ENCODE peak calls at places on chromosomes 1 and 21, in five cellular contexts. O is transverse colon, B is GM12878, C is sigmoid colon, V is stomach. Z is an unnamed sample.
A peak's percentile ranks its signal among the peaks of the same experiment; 100 is the strongest.

GRCh38 chr1:112507896-112508241 is 896 bp upstream of the WNT2B start:
- DNase-seq in O (peak; percentile 32), B (no peak), C (no peak), V (no peak), Z (no peak)

GRCh38 chr1:85495556-85495955 is 30.6 kb upstream of the DDAH1 start:
- DNase-seq in O (peak; percentile 12), B (no peak), C (no peak), V (peak; percentile 40), Z (no peak)

GRCh38 chr21:42455196-42455595 is 40.8 kb downstream of the RSPH1 start:
- DNase-seq in O (peak; percentile 7), B (no peak), C (no peak), V (peak; percentile 44), Z (no peak)

GRCh38 chr1:92721886-92722285 is 63.0 kb downstream of the EVI5 start:
- DNase-seq in O (no peak), B (no peak), C (no peak), V (no peak), Z (no peak)

GRCh38 chr1:7218210-7218832 is 433.1 kb downstream of the CAMTA1 start:
- DNase-seq in O (peak; percentile 26), B (no peak), C (no peak), V (no peak), Z (no peak)

GRCh38 chr1:63817152-63817667 is 43.4 kb downstream of the ROR1 start:
- DNase-seq in O (no peak), B (no peak), C (no peak), V (peak; percentile 39), Z (no peak)

GRCh38 chr1:168098534-168099313 is 38.0 kb downstream of the GPR161 start:
- DNase-seq in O (no peak), B (no peak), C (no peak), V (no peak), Z (no peak)

GRCh38 chr1:18079941-18080340 is 27.7 kb upstream of the IGSF21 start:
- DNase-seq in O (no peak), B (no peak), C (no peak), V (no peak), Z (no peak)

GRCh38 chr1:10253755-10254154 is 43.4 kb downstream of the KIF1B start:
- DNase-seq in O (no peak), B (no peak), C (peak; percentile 65), V (no peak), Z (no peak)

GRCh38 chr1:155012052-155012546 is 9.5 kb downstream of the ZBTB7B start:
- DNase-seq in O (peak; percentile 85), B (no peak), C (peak; percentile 90), V (peak; percentile 70), Z (peak; percentile 91)

GRCh38 chr1:150763631-150764223 is 1.9 kb downstream of the CTSS start:
- DNase-seq in O (no peak), B (no peak), C (no peak), V (no peak), Z (no peak)

GRCh38 chr1:24102966-24103365 is 9.0 kb downstream of the MYOM3 start:
- DNase-seq in O (no peak), B (no peak), C (no peak), V (no peak), Z (no peak)

GRCh38 chr1:111399792-111400610 is 27.5 kb downstream of the OVGP1 start:
- DNase-seq in O (peak; percentile 38), B (peak; percentile 15), C (no peak), V (peak; percentile 63), Z (no peak)

GRCh38 chr1:202029727-202030126 is 19.3 kb downstream of the ELF3 start:
- DNase-seq in O (no peak), B (no peak), C (no peak), V (no peak), Z (no peak)

GRCh38 chr1:55378582-55378981 is 163.4 kb upstream of the USP24 start:
- DNase-seq in O (peak; percentile 23), B (no peak), C (peak; percentile 69), V (peak; percentile 60), Z (no peak)

GRCh38 chr1:174160603-174161002 is 1.3 kb downstream of the RABGAP1L start:
- DNase-seq in O (no peak), B (no peak), C (no peak), V (no peak), Z (no peak)

GRCh38 chr1:211591980-211592493 is 13.1 kb upstream of the SLC30A1 start:
- DNase-seq in O (no peak), B (no peak), C (no peak), V (no peak), Z (no peak)

GRCh38 chr1:160953030-160953429 is 1.6 kb downstream of the ITLN2 start:
- DNase-seq in O (no peak), B (no peak), C (no peak), V (no peak), Z (no peak)

GRCh38 chr21:26546698-26547097 is 26.4 kb downstream of the CYYR1 start:
- DNase-seq in O (no peak), B (no peak), C (no peak), V (no peak), Z (no peak)
- TF ChIP-seq POLR2AphosphoS5 in O (no peak), B (no peak), C (no peak), V (peak; percentile 18), Z (no peak)

GRCh38 chr1:61012365-61012764 is 70.0 kb upstream of the NFIA start:
- DNase-seq in O (no peak), B (no peak), C (no peak), V (no peak), Z (no peak)
- TF ChIP-seq EP300 in O (no peak), B (no peak), C (no peak), V (no peak), Z (no peak)

DNA sequence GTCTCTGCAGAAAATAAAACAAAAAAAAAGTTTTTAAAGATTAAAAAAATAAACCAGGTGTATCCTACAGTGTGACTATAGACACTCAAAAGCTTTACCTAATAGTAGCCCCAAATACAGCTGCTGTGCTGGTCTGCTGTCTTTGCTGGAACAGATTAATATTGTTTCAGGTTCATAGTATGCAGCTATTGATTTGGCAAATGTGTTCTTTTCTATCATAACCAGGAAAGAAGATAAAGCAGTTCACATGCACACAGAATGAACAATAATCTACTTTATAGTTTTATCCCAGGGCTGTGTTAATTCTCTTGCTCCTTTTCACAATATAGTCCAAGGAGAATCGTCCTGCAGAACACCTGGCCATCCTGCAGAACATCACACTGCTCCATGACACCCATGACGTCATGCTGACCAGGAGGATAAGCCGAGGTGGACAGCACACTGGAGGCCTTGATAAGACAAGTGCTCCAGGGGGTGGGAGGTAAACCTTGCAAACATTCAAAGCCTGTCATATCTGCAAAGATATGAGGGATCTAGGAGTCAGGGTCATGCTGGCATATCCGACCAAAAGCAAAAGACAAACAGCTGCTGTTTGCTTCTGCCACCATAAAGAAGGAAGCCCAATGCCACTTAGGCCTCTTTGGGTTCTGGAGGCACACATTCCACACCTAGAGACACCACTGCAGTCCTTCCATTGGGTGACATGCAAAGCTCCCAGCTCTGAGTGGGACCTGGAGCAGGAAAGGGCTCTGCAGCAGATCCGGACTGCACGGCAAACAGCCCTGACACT is 86.1 kb upstream of the SLC2A1 start:
- DNase-seq in O (no peak), B (no peak), C (no peak), V (no peak), Z (no peak)
- TF ChIP-seq POLR2AphosphoS5 in O (no peak), B (no peak), C (no peak), V (no peak), Z (no peak)

GRCh38 chr1:204623365-204623893 is 62.1 kb downstream of the LRRN2 start:
- DNase-seq in O (peak; percentile 53), B (no peak), C (no peak), V (no peak), Z (no peak)
- TF ChIP-seq EP300 in O (no peak), B (no peak), C (no peak), V (no peak), Z (no peak)

DNA sequence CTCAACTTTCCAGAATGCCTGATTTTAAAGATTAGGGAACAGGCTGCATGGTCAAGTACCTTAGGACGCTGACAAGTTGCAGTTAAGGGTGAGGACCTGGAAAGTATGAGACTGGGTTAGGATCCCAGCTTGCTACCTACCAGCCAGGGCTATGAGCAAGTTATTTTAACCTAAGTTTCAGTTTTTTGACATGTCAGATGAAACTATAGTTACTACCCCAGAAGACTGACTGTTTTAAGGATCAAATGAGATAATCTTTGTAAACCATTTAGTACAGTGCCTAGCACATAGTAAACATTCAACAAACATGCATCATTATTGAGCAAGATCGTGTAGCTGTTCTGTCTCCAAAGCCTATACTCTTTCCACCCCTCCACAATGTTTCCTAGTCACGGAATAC is 14.4 kb downstream of the THEMIS2 start:
- DNase-seq in O (no peak), B (no peak), C (no peak), V (no peak), Z (no peak)
- TF ChIP-seq POLR2AphosphoS5 in O (no peak), B (no peak), C (no peak), V (no peak), Z (no peak)

DNA sequence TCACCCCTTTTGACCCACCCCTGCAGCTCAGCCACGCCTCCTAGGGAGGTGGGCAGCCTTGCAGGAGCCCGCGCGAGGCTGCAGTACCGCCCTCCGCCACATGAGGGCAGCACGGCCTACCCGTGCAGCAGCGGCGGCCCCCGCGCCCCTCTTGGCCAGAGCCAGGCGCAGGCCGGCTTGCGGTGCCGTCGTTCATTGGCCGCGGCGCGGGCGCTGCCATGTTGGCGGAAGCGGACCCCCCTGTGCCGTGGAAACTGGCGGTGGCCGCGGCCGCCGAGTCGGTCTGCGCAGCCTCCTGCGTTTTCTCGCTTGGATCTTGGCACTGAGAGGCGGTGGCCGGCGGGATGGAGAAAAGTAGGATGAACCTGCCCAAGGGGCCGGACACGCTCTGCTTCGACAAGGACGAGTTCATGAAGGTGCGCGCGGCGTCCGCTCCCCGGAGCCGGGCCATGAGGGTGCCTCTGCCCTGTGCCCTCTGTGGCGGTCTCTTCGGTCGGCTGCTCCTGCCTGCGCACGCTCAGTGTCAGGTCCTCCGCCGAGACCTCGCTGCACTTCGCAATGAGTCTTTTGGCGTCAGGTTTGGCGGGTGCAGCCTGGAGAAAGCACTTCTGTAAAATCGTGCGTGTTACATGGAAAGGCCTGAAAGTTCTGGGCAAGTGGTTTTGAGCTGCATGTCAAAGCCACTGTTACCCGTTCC is at the start of gene COG2:
- DNase-seq in O (peak; percentile 95), B (peak; percentile 63), C (peak; percentile 96), V (peak; percentile 97), Z (peak; percentile 95)
- TF ChIP-seq EP300 in O (no peak), B (no peak), C (no peak), V (no peak), Z (no peak)

GRCh38 chr1:223845810-223846667 is at the start of gene TP53BP2:
- DNase-seq in O (peak; percentile 92), B (no peak), C (peak; percentile 93), V (peak; percentile 92), Z (peak; percentile 90)
- TF ChIP-seq POLR2AphosphoS5 in O (peak; percentile 88), B (peak; percentile 52), C (peak; percentile 87), V (peak; percentile 86), Z (peak; percentile 27)

DNA sequence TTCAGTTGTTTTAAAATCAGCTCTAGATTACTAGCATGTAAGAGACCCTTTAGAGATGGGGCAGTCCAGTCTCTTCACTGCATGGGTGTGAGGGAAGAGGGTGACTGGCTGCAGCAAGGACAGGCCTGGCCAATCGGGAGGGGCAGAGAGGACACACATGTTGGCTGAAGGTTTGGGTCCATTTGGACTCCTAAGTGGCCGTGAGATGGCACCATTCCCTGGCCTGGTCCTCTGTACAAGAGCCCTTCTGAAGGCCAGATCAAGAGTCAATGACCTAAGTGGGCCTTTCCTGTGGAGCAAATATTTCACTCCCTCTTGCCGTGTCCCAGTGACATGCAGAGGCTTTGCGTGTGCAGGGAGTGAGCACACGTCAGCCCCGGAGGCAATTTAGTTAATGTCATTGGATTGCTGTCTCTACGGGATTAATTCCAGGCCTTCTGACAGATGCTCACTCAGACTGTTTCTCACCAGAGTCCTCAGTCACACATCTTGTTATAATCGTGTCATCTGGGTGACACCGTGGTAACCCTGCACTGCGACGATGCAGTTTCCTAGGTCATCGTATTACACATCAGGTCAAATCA is 613.0 kb downstream of the NPHP4 start:
- DNase-seq in O (no peak), B (no peak), C (peak; percentile 33), V (no peak), Z (peak; percentile 32)
- TF ChIP-seq EP300 in O (no peak), B (no peak), C (no peak), V (no peak), Z (no peak)

Z was measured in suprapubic skin.